ENCODE peak calls at places on chromosome 22, in ten cellular contexts. O is heart left ventricle, D is upper lobe of left lung, B is stomach, J is Peyer's patch, I is IMR-90, U is vagina, V is adrenal gland, X is body of pancreas, Y is ovary. L is an unnamed sample. For H3K36me3, the result is how much of the 10 kb centered on the place peaks cover.

GRCh38 chr22:20952544-20953341 is 14.3 kb upstream of the AIFM3 start:
- DNase-seq in X (no peak), I (no peak), B (no peak), U (no peak), O (no peak), D (no peak), Y (no peak), J (peak), V (no peak), L (peak)

GRCh38 chr22:17096095-17096494 is 11.3 kb downstream of the IL17RA start:
- DNase-seq in Y (no peak), V (no peak), U (no peak), D (no peak), I (no peak), J (no peak), X (no peak), O (no peak), B (no peak), L (no peak)

GRCh38 chr22:48192920-48193319 is 1430.5 kb downstream of the TBC1D22A start:
- DNase-seq in J (no peak), I (no peak), B (no peak), D (no peak), U (no peak), V (no peak), X (no peak), O (no peak), Y (no peak), L (no peak)

GRCh38 chr22:36853407-36854099 is 7.3 kb upstream of the NCF4 start:
- DNase-seq in O (peak), U (no peak), D (peak), X (peak), Y (no peak), V (peak), B (peak), I (peak), J (peak), L (peak)

GRCh38 chr22:17972385-17973181 is 51.8 kb downstream of the MICAL3 start:
- DNase-seq in J (no peak), X (no peak), B (no peak), Y (peak), I (peak), U (no peak), O (no peak), D (no peak), V (peak), L (peak)

GRCh38 chr22:30887861-30888260 is 80.7 kb downstream of the MORC2 start:
- DNase-seq in I (no peak), J (no peak), B (no peak), O (peak), V (peak), X (no peak), D (no peak), Y (no peak), U (no peak), L (no peak)

GRCh38 chr22:50738649-50739227 is 734 bp downstream of the ACR start:
- DNase-seq in O (no peak), X (no peak), Y (no peak), V (no peak), I (no peak), U (no peak), J (peak), D (no peak), B (peak), L (peak)

GRCh38 chr22:49686495-49687219 is 141.0 kb downstream of the BRD1 start:
- DNase-seq in O (no peak), V (peak), U (no peak), I (no peak), B (no peak), Y (no peak), J (no peak), X (no peak), D (no peak), L (peak)

GRCh38 chr22:50317674-50318073 is 9.1 kb downstream of the DENND6B start:
- DNase-seq in V (no peak), B (no peak), U (no peak), Y (no peak), D (no peak), X (no peak), O (no peak), J (no peak), I (no peak), L (no peak)

GRCh38 chr22:40250608-40251007 is 72.9 kb downstream of the TNRC6B start:
- DNase-seq in Y (no peak), X (no peak), D (no peak), V (no peak), J (no peak), U (no peak), O (no peak), I (no peak), B (no peak), L (no peak)

GRCh38 chr22:28002181-28002700 is 83.2 kb upstream of the PITPNB start:
- DNase-seq in Y (no peak), U (no peak), B (no peak), J (no peak), D (no peak), X (no peak), O (no peak), I (no peak), V (no peak), L (no peak)
- H3K36me3 ChIP-seq in Y (under half), U (under half), B (under half), J (under half), D (under half), X (under half), O (under half), I (under half), V (under half), L (under half)

GRCh38 chr22:43431821-43432554 is 20.2 kb downstream of the MPPED1 start:
- DNase-seq in I (no peak), V (no peak), J (no peak), D (no peak), B (no peak), X (no peak), Y (no peak), U (no peak), O (no peak), L (peak)

GRCh38 chr22:43426816-43427215 is 15.0 kb downstream of the MPPED1 start:
- DNase-seq in J (no peak), D (no peak), U (no peak), Y (no peak), X (no peak), V (no peak), B (no peak), O (no peak), I (no peak), L (no peak)

GRCh38 chr22:43427296-43428004 is 15.6 kb downstream of the MPPED1 start:
- DNase-seq in J (no peak), I (no peak), Y (no peak), V (no peak), B (no peak), X (no peak), O (no peak), D (no peak), U (no peak), L (no peak)

GRCh38 chr22:43428005-43428485 is 16.2 kb downstream of the MPPED1 start:
- DNase-seq in I (no peak), B (no peak), X (no peak), U (no peak), J (no peak), Y (no peak), V (no peak), O (no peak), D (no peak), L (no peak)

DNA sequence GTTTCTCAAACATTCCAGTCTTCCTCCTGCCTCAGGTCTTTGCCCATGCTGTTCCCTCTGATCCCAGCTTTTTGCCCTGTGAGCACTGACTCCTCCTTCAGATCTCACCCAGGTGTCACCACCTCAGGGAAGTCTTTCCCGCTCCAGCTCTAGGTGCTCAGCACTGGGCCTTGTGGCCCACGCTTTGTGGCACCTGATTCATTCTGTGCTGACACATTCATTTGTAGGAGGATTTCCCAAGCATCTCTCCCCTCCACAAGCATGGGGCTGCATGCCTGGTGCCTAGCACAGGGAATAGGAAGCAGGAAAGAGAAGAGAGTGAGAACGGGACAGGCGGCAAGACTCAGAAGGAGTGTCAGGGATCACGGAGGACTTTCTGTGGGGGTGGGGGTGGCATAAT is 17.6 kb downstream of the MPPED1 start:
- DNase-seq in I (no peak), O (no peak), X (no peak), J (no peak), Y (no peak), D (no peak), U (no peak), V (no peak), B (no peak), L (no peak)
- TF ChIP-seq POLR2A in I (no peak), O (no peak), X (no peak), J (no peak), Y (no peak), D (no peak), U (no peak), V (no peak), B (no peak), L (no peak)

DNA sequence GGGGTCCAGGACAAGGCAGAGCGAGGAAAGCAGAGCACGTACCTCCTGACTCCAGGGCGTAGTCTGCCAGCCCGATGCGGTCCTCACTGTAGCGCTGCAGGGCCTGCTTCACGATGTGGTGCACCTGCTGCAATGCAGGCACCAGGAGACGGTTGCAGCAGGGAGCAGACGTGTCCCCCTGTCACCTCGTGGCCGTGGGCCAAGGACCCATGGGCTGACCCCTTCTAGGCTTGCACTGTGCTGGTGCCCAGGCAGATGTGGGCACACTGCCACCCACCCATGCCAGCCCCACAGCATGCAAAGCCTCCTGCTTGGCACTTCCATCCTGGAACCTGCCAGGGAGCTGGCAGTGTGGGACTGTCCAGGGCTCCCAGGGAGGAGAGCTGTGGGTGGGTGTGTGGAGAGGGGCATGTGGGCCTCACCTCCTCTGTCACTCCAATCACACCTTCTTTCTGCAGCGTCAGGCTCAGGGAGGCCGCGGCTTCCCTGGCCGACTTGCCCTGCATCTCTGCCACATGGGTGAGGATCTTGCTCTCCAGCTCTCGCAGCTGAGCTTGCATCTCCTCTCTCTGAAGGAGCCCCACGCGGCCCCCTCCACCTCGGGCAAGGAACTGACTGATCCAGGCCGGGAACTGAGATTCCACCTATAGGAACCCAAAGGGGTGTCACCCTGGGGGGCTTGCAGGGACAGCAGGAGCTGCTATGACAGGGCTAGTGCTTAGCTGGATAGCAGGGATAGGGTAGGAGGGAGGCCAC is 16.3 kb downstream of the SUN2 start:
- DNase-seq in O (no peak), U (no peak), J (no peak), I (no peak), X (no peak), V (no peak), Y (no peak), B (no peak), D (no peak), L (no peak)
- H3K36me3 ChIP-seq in O (half or more), U (half or more), J (under half), I (half or more), X (half or more), V (half or more), Y (under half), B (half or more), D (half or more), L (half or more)

GRCh38 chr22:32411829-32412592 is at the start of gene RTCB:
- DNase-seq in J (peak), O (peak), D (peak), U (peak), B (peak), I (peak), V (peak), Y (peak), X (peak), L (peak)
- TF ChIP-seq POLR2A in J (peak), O (no peak), D (peak), U (no peak), B (no peak), I (peak), V (peak), Y (peak), X (peak), L (no peak)

GRCh38 chr22:29751669-29752068 is 15.1 kb downstream of the ZMAT5 start:
- DNase-seq in J (no peak), O (no peak), X (no peak), Y (no peak), D (no peak), U (no peak), I (no peak), V (no peak), B (no peak), L (no peak)

GRCh38 chr22:29748248-29748893 is 18.4 kb downstream of the ZMAT5 start:
- DNase-seq in J (peak), V (no peak), O (no peak), D (no peak), B (no peak), Y (no peak), I (no peak), X (no peak), U (no peak), L (no peak)

GRCh38 chr22:29751139-29751538 is 15.7 kb downstream of the ZMAT5 start:
- DNase-seq in D (peak), J (no peak), V (no peak), X (no peak), O (no peak), Y (no peak), U (no peak), B (no peak), I (peak), L (no peak)

GRCh38 chr22:29750029-29750428 is 16.8 kb downstream of the ZMAT5 start:
- DNase-seq in B (no peak), O (no peak), J (no peak), X (no peak), I (no peak), D (no peak), U (no peak), V (no peak), Y (no peak), L (no peak)

DNA sequence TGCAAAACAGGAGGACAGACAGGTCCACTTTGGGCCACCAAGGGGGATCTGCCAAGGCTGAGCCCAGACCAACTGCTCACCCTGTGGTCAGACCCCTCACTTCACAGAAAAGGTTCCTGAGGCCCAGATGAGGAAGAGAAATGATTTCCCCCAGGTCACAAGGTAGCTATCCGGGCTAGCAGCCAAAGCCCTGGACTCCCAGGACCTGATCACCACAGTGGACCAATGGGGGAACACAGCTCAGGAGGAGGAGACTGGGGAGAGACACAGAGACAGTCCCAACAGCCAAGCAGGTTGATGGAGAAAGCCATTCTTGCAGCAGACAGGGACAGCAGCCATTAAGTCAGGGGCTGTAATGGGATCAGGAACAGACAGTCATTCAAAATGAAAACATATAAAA is 16.2 kb downstream of the ZMAT5 start:
- DNase-seq in J (no peak), V (no peak), O (no peak), Y (no peak), U (no peak), X (no peak), D (no peak), I (no peak), B (no peak), L (no peak)
- H3K36me3 ChIP-seq in J (under half), V (under half), O (under half), Y (under half), U (under half), X (under half), D (under half), I (under half), B (half or more), L (under half)

GRCh38 chr22:46035380-46035741 is 58.4 kb upstream of the WNT7B start:
- DNase-seq in U (no peak), X (no peak), I (no peak), J (no peak), Y (no peak), B (no peak), O (no peak), D (no peak), V (no peak), L (no peak)
- TF ChIP-seq POLR2A in U (no peak), X (no peak), I (no peak), J (peak), Y (no peak), B (no peak), O (no peak), D (no peak), V (no peak), L (no peak)

DNA sequence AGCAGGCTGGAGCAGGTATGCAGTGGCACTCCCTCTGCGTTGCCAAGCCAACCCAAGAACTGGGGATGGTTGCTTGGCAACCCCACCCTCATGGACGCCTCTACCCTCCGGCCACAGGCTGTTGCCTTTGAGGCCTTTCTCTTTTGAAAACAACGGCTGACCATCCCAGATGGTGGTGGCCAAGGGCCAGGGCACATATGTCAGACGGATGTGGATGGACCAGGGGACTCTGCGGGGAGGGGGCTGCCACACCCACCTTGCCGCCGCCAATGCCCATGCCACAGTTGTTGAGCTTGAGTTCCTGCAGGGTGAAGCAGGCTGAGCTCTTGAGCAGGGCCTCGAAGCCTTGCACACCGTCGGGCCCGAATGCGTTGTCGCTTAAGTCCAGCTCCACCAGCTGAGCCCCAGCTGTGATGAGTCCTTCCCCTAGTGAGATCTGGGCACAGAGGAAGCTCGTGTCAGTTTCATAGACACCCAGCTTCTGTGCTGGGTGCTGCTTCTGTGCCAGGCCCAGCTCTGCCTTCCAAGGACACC is 21.5 kb downstream of the RANGAP1 start:
- DNase-seq in D (no peak), B (no peak), O (no peak), U (no peak), Y (no peak), X (no peak), V (no peak), I (no peak), J (no peak), L (no peak)
- H3K36me3 ChIP-seq in D (half or more), B (half or more), O (half or more), U (half or more), Y (under half), X (under half), V (half or more), I (half or more), J (under half), L (half or more)

GRCh38 chr22:19902245-19902699 is 39.3 kb upstream of the COMT start:
- DNase-seq in O (no peak), V (no peak), B (no peak), U (no peak), I (no peak), D (no peak), Y (no peak), J (no peak), X (no peak), L (no peak)
- TF ChIP-seq POLR2A in O (no peak), V (no peak), B (no peak), U (no peak), I (no peak), D (no peak), Y (no peak), J (no peak), X (no peak), L (no peak)

L was measured in spleen.